ENCODE peak calls at places on chromosomes 16 and 17, in seven cellular contexts. S is IMR-90, C is sigmoid colon, W is ovary, E is A549, O is tibial nerve, G is heart left ventricle. X is an unnamed sample.

GRCh38 chr16:89019511-89019910 is 42.5 kb upstream of the CBFA2T3 start:
- DNase-seq in W (no peak), C (peak), G (no peak), S (no peak), E (no peak), O (no peak), X (no peak)

GRCh38 chr16:18013863-18014262 is 322.7 kb downstream of the NPIPA8 start:
- DNase-seq in E (no peak), C (no peak), O (no peak), W (no peak), G (no peak), S (no peak), X (no peak)

GRCh38 chr17:6257339-6257738 is 177.6 kb downstream of the AIPL1 start:
- DNase-seq in O (no peak), E (no peak), C (no peak), S (peak), W (no peak), G (no peak), X (no peak)

GRCh38 chr17:37555386-37555785 is 53.8 kb downstream of the SYNRG start:
- DNase-seq in O (no peak), W (no peak), E (no peak), G (no peak), S (no peak), C (no peak), X (no peak)

GRCh38 chr16:53372942-53373871 is 61.1 kb upstream of the RBL2 start:
- DNase-seq in W (no peak), G (peak), E (peak), C (no peak), O (no peak), S (no peak), X (no peak)

GRCh38 chr16:54938351-54939346 is 8.0 kb downstream of the IRX5 start:
- DNase-seq in C (no peak), S (no peak), G (no peak), O (no peak), W (no peak), E (no peak), X (no peak)

GRCh38 chr16:8717892-8718400 is 43.5 kb downstream of the ABAT start:
- DNase-seq in O (no peak), S (no peak), C (no peak), W (no peak), E (no peak), G (no peak), X (no peak)

GRCh38 chr17:48148029-48148759 is 40.6 kb downstream of the SNX11 start:
- DNase-seq in W (no peak), G (no peak), E (no peak), S (no peak), O (no peak), C (no peak), X (no peak)

GRCh38 chr17:40791808-40792436 is 7.8 kb downstream of the KRT28 start:
- DNase-seq in C (no peak), S (peak), O (no peak), G (no peak), E (peak), W (no peak), X (no peak)

GRCh38 chr17:5931611-5932010 is 138.6 kb upstream of the WSCD1 start:
- DNase-seq in W (no peak), C (no peak), O (no peak), E (no peak), S (no peak), G (no peak), X (no peak)

GRCh38 chr17:77619851-77620250 is 338.7 kb upstream of the TNRC6C start:
- DNase-seq in C (peak), S (peak), G (no peak), O (no peak), E (peak), W (no peak), X (no peak)

DNA sequence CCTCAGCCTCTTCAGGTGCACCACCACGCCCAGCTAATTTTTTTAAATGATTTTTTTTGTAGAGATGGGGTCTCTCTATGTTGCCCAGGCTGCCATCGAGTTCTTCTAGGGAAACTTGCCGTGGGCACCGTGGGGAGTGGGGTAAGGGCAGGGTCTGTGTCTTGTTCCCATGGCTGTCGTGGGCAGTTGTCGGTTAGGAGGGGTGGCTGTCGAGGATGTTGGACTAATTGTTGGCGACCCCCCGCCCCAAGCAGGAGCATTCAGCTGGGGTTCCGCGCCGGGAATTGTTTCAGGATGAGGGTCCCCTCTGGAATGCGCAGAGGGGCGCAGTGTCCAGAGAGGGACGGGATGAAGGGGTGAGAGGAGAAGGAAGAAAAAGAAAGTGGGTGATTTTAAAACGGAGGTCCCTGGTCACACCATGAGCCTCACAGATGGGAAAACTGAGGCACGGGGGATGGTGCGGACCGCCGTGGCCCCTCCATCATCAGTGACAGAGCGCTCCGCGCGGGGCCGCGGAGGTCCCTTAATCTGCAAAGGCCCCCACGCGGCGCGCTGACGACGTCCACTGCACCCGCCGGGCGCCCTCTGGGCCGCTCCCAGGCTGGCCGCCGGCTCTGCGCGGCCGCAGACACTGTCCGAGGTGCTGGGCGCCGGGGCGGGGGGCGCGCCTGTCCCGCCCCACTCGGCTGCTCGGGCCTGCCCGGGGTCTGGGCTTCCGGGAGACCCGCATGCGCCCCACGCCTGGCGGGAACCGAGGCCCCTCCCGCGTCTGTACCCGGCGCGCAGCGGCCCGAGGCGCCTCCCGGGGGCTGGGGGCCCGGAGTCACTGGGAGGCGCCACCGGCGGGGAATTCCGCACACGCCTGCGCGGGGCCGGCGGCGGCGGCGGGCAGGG is 763 bp upstream of the RNF213 start:
- DNase-seq in C (peak), E (peak), O (peak), W (peak), G (peak), S (peak), X (peak)
- TF ChIP-seq POLR2A in C (no peak), E (peak), O (no peak), W (no peak), G (peak), S (peak), X (peak)

GRCh38 chr17:21287703-21288449 is 3.4 kb downstream of the MAP2K3 start:
- DNase-seq in W (peak), E (peak), O (peak), S (peak), G (peak), C (peak), X (peak)
- TF ChIP-seq POLR2A in W (no peak), E (no peak), O (no peak), S (peak), G (peak), C (peak), X (no peak)

GRCh38 chr16:2531371-2531695 is at the start of gene CEMP1:
- DNase-seq in O (no peak), S (no peak), G (no peak), E (no peak), W (no peak), C (no peak), X (no peak)

GRCh38 chr16:2532494-2533141 is 1.4 kb upstream of the CEMP1 start:
- DNase-seq in S (peak), W (peak), O (peak), C (peak), G (peak), E (no peak), X (no peak)

GRCh38 chr16:2529961-2530628 is 1.1 kb downstream of the CEMP1 start:
- DNase-seq in C (no peak), G (no peak), E (no peak), O (no peak), S (no peak), W (no peak), X (no peak)

GRCh38 chr16:2530629-2531318 is 434 bp downstream of the CEMP1 start:
- DNase-seq in W (peak), C (no peak), O (no peak), S (no peak), E (no peak), G (no peak), X (no peak)

DNA sequence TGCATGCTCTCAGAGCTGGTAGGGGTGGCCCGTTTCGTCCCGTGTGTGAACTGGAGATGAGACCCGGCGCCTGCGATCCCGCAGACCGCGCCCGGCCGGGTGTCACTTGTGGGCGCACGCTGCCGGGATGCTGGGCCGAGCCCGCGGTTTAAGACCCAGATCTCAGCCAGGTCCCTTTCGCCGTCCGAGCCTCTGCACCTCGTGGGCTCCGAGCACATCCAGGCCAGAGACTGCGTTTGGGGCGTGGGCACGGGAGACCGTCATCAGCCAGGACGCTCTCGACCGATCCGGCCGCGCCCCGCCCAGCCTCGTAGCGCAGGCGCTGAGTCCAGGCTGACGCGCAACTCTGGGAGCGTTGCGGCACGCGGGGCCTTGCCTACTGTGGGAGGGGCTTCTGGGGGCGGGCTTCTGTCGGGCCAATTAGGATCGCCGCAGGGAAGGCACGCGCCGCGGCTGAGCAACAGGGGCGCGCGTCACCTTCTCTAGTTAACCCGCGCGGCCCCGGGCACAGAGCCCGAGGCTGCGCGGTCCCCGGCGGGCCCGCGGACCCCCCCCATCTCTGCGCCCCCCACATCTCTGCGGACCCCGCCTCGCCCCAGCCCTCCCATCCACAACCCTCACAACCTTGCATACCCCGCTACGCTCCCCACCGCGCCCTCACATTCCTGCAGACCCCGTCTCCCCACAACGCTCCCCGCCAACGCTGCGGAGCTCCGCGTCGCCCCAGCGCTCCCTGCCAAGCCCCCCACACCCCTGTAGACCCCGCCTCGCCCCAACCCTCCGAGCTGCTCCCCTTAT is 687 bp upstream of the CEMP1 start:
- DNase-seq in O (peak), W (peak), G (peak), S (peak), C (peak), E (peak), X (peak)
- TF ChIP-seq POLR2A in O (peak), W (peak), G (peak), S (peak), C (peak), E (peak), X (peak)

GRCh38 chr17:73196500-73196899 is 3.6 kb downstream of the COG1 start:
- DNase-seq in C (peak), G (no peak), W (peak), S (no peak), O (no peak), E (peak), X (no peak)

GRCh38 chr17:73192219-73192893 is 499 bp upstream of the COG1 start:
- DNase-seq in O (no peak), W (peak), C (peak), E (peak), S (peak), G (peak), X (peak)

GRCh38 chr17:73194514-73195222 is 1.8 kb downstream of the COG1 start:
- DNase-seq in S (peak), E (no peak), O (no peak), G (no peak), W (no peak), C (no peak), X (peak)

GRCh38 chr17:73191443-73192218 is 1.2 kb upstream of the COG1 start:
- DNase-seq in W (peak), C (peak), G (peak), S (peak), O (peak), E (peak), X (peak)

DNA sequence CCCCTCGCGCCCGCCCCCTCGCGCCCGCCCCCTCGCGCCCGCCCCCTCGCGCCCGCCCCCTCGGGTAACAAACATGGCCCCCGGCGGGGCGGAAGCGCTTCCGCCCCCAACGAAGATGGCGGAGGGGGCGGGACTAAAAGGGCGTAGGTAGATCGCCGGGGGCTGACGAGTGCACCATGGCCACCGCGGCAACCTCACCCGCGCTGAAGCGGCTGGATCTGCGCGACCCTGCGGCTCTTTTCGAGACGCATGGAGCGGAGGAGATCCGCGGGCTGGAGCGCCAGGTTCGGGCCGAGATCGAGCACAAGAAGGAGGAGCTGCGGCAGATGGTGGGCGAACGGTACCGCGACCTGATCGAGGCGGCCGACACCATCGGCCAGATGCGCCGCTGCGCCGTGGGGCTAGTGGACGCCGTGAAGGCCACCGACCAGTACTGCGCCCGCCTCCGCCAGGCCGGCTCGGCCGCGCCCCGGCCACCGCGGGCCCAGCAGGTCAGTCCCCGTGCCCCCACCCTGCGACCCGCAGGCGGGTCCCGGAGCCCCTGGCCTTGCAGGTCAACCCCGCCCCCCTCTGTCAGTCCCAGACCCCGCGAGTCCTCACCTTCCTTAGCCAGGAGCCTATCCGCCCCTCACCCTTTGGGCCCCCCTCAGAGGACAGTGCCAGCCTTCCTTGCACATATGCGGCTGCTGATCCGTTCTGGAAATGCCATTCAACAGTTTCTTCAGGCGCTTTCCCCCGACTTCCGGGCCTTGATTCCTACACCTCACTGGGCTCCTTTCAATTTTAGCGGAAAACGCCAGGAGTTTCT is at the start of gene COG1:
- DNase-seq in C (peak), O (peak), W (peak), S (peak), E (peak), G (peak), X (peak)
- TF ChIP-seq POLR2A in C (peak), O (no peak), W (peak), S (peak), E (peak), G (peak), X (peak)

GRCh38 chr17:30905742-30906100 is 317 bp downstream of the TEFM start:
- DNase-seq in W (no peak), O (no peak), G (no peak), S (no peak), C (no peak), E (no peak), X (no peak)

GRCh38 chr17:30908717-30909420 is 2.8 kb upstream of the TEFM start:
- DNase-seq in O (no peak), W (no peak), G (no peak), C (no peak), S (no peak), E (no peak), X (no peak)

GRCh38 chr17:30906101-30906911 is at the start of gene TEFM:
- DNase-seq in C (peak), W (peak), O (peak), G (peak), E (peak), S (peak), X (peak)
- TF ChIP-seq POLR2A in C (peak), W (peak), O (no peak), G (peak), E (peak), S (peak), X (peak)